ENCODE peak calls at places on chromosomes 16 and 17, in nine cellular contexts. One of them, this sample, is unnamed.
A peak's percentile ranks its signal among the peaks of the same experiment; 100 is the strongest.

GRCh38 chr17:49162866-49163265 is 30.3 kb downstream of the B4GALNT2 start:
- DNase-seq in NCI-H774: no peak
- DNase-seq in AG09319: no peak
- DNase-seq in stimulated activated CD8-positive, alpha-beta memory T cell treated with anti-CD3 and anti-CD28 coated beads, Interleukin-7, amount 100 ng/mL, for 1 hour: no peak
- DNase-seq in fibroblast of mammary gland: no peak
- DNase-seq in endothelial cell: no peak
- DNase-seq in Calu3: no peak
- DNase-seq in NCI-H69: no peak
- DNase-seq in NCI-H510A treated with DMSO at 0.1 percent for 48 hours: no peak
- DNase-seq in this sample: no peak

GRCh38 chr17:77898521-77899434 is 59.7 kb upstream of the TNRC6C start:
- DNase-seq in NCI-H774: no peak
- DNase-seq in AG09319: no peak
- DNase-seq in stimulated activated CD8-positive, alpha-beta memory T cell treated with anti-CD3 and anti-CD28 coated beads, Interleukin-7, amount 100 ng/mL, for 1 hour: no peak
- DNase-seq in fibroblast of mammary gland: no peak
- DNase-seq in endothelial cell: no peak
- DNase-seq in Calu3: no peak
- DNase-seq in NCI-H69: no peak
- DNase-seq in NCI-H510A treated with DMSO at 0.1 percent for 48 hours: no peak
- DNase-seq in this sample: no peak

GRCh38 chr16:19583665-19584300 is 28.3 kb downstream of the VPS35L start:
- DNase-seq in NCI-H774: no peak
- DNase-seq in AG09319: no peak
- DNase-seq in stimulated activated CD8-positive, alpha-beta memory T cell treated with anti-CD3 and anti-CD28 coated beads, Interleukin-7, amount 100 ng/mL, for 1 hour: no peak
- DNase-seq in fibroblast of mammary gland: peak; percentile 56
- DNase-seq in endothelial cell: peak; percentile 20
- DNase-seq in Calu3: peak; percentile 61
- DNase-seq in NCI-H69: peak; percentile 67
- DNase-seq in NCI-H510A treated with DMSO at 0.1 percent for 48 hours: peak; percentile 89
- DNase-seq in this sample: peak; percentile 47

GRCh38 chr17:8016632-8017424 is 14.4 kb downstream of the GUCY2D start:
- DNase-seq in NCI-H774: no peak
- DNase-seq in AG09319: no peak
- DNase-seq in stimulated activated CD8-positive, alpha-beta memory T cell treated with anti-CD3 and anti-CD28 coated beads, Interleukin-7, amount 100 ng/mL, for 1 hour: no peak
- DNase-seq in fibroblast of mammary gland: peak; percentile 46
- DNase-seq in endothelial cell: peak; percentile 64
- DNase-seq in Calu3: peak; percentile 12
- DNase-seq in NCI-H69: peak; percentile 28
- DNase-seq in NCI-H510A treated with DMSO at 0.1 percent for 48 hours: no peak
- DNase-seq in this sample: peak; percentile 41

GRCh38 chr16:51155901-51156810 is 5.1 kb upstream of the SALL1 start:
- DNase-seq in NCI-H774: no peak
- DNase-seq in AG09319: no peak
- DNase-seq in stimulated activated CD8-positive, alpha-beta memory T cell treated with anti-CD3 and anti-CD28 coated beads, Interleukin-7, amount 100 ng/mL, for 1 hour: no peak
- DNase-seq in fibroblast of mammary gland: peak; percentile 41
- DNase-seq in endothelial cell: peak; percentile 31
- DNase-seq in Calu3: no peak
- DNase-seq in NCI-H69: no peak
- DNase-seq in NCI-H510A treated with DMSO at 0.1 percent for 48 hours: no peak
- DNase-seq in this sample: peak; percentile 68

GRCh38 chr17:52024296-52024870 is 134.1 kb downstream of the CA10 start:
- DNase-seq in NCI-H774: peak; percentile 54
- DNase-seq in AG09319: no peak
- DNase-seq in stimulated activated CD8-positive, alpha-beta memory T cell treated with anti-CD3 and anti-CD28 coated beads, Interleukin-7, amount 100 ng/mL, for 1 hour: no peak
- DNase-seq in fibroblast of mammary gland: no peak
- DNase-seq in endothelial cell: no peak
- DNase-seq in Calu3: no peak
- DNase-seq in NCI-H69: peak; percentile 17
- DNase-seq in NCI-H510A treated with DMSO at 0.1 percent for 48 hours: no peak
- DNase-seq in this sample: no peak

GRCh38 chr16:57058291-57058861 is 34.0 kb upstream of the CPNE2 start:
- DNase-seq in NCI-H774: no peak
- DNase-seq in AG09319: no peak
- DNase-seq in stimulated activated CD8-positive, alpha-beta memory T cell treated with anti-CD3 and anti-CD28 coated beads, Interleukin-7, amount 100 ng/mL, for 1 hour: no peak
- DNase-seq in fibroblast of mammary gland: no peak
- DNase-seq in endothelial cell: no peak
- DNase-seq in Calu3: no peak
- DNase-seq in NCI-H69: no peak
- DNase-seq in NCI-H510A treated with DMSO at 0.1 percent for 48 hours: no peak
- DNase-seq in this sample: no peak

GRCh38 chr17:8109669-8110455 is 8.5 kb downstream of the ALOXE3 start:
- DNase-seq in NCI-H774: no peak
- DNase-seq in AG09319: no peak
- DNase-seq in stimulated activated CD8-positive, alpha-beta memory T cell treated with anti-CD3 and anti-CD28 coated beads, Interleukin-7, amount 100 ng/mL, for 1 hour: peak; percentile 55
- DNase-seq in fibroblast of mammary gland: peak; percentile 38
- DNase-seq in endothelial cell: peak; percentile 72
- DNase-seq in Calu3: peak; percentile 82
- DNase-seq in NCI-H69: peak; percentile 70
- DNase-seq in NCI-H510A treated with DMSO at 0.1 percent for 48 hours: peak; percentile 39
- DNase-seq in this sample: peak; percentile 19

GRCh38 chr17:5583426-5584382 is 605 bp downstream of the NLRP1 start:
- DNase-seq in NCI-H774: no peak
- DNase-seq in AG09319: no peak
- DNase-seq in stimulated activated CD8-positive, alpha-beta memory T cell treated with anti-CD3 and anti-CD28 coated beads, Interleukin-7, amount 100 ng/mL, for 1 hour: no peak
- DNase-seq in fibroblast of mammary gland: peak; percentile 40
- DNase-seq in endothelial cell: no peak
- DNase-seq in Calu3: no peak
- DNase-seq in NCI-H69: no peak
- DNase-seq in NCI-H510A treated with DMSO at 0.1 percent for 48 hours: no peak
- DNase-seq in this sample: no peak

GRCh38 chr16:25106567-25107465 is 4.7 kb upstream of the LCMT1 start:
- DNase-seq in NCI-H774: peak; percentile 91
- DNase-seq in AG09319: peak; percentile 56
- DNase-seq in stimulated activated CD8-positive, alpha-beta memory T cell treated with anti-CD3 and anti-CD28 coated beads, Interleukin-7, amount 100 ng/mL, for 1 hour: peak; percentile 53
- DNase-seq in fibroblast of mammary gland: peak; percentile 85
- DNase-seq in endothelial cell: peak; percentile 93
- DNase-seq in Calu3: peak; percentile 94
- DNase-seq in NCI-H69: peak; percentile 90
- DNase-seq in NCI-H510A treated with DMSO at 0.1 percent for 48 hours: peak; percentile 95
- DNase-seq in this sample: peak; percentile 89

GRCh38 chr16:57000271-57001025 is 11.1 kb downstream of the NLRC5 start:
- DNase-seq in NCI-H774: no peak
- DNase-seq in AG09319: peak; percentile 54
- DNase-seq in stimulated activated CD8-positive, alpha-beta memory T cell treated with anti-CD3 and anti-CD28 coated beads, Interleukin-7, amount 100 ng/mL, for 1 hour: peak; percentile 22
- DNase-seq in fibroblast of mammary gland: peak; percentile 98
- DNase-seq in endothelial cell: no peak
- DNase-seq in Calu3: peak; percentile 37
- DNase-seq in NCI-H69: no peak
- DNase-seq in NCI-H510A treated with DMSO at 0.1 percent for 48 hours: no peak
- DNase-seq in this sample: peak; percentile 97

GRCh38 chr17:40027614-40028012 is 12.4 kb downstream of the CSF3 start:
- DNase-seq in NCI-H774: no peak
- DNase-seq in AG09319: no peak
- DNase-seq in stimulated activated CD8-positive, alpha-beta memory T cell treated with anti-CD3 and anti-CD28 coated beads, Interleukin-7, amount 100 ng/mL, for 1 hour: no peak
- DNase-seq in fibroblast of mammary gland: no peak
- DNase-seq in endothelial cell: no peak
- DNase-seq in Calu3: no peak
- DNase-seq in NCI-H69: no peak
- DNase-seq in NCI-H510A treated with DMSO at 0.1 percent for 48 hours: no peak
- DNase-seq in this sample: no peak

GRCh38 chr16:10736926-10737625 is 6.6 kb upstream of the NUBP1 start:
- DNase-seq in NCI-H774: peak; percentile 67
- DNase-seq in AG09319: peak; percentile 37
- DNase-seq in stimulated activated CD8-positive, alpha-beta memory T cell treated with anti-CD3 and anti-CD28 coated beads, Interleukin-7, amount 100 ng/mL, for 1 hour: peak; percentile 49
- DNase-seq in fibroblast of mammary gland: peak; percentile 69
- DNase-seq in endothelial cell: peak; percentile 68
- DNase-seq in Calu3: peak; percentile 79
- DNase-seq in NCI-H69: peak; percentile 65
- DNase-seq in NCI-H510A treated with DMSO at 0.1 percent for 48 hours: peak; percentile 74
- DNase-seq in this sample: peak; percentile 68

GRCh38 chr17:562174-562573 is 152.5 kb downstream of the VPS53 start:
- DNase-seq in NCI-H774: no peak
- DNase-seq in AG09319: no peak
- DNase-seq in stimulated activated CD8-positive, alpha-beta memory T cell treated with anti-CD3 and anti-CD28 coated beads, Interleukin-7, amount 100 ng/mL, for 1 hour: no peak
- DNase-seq in fibroblast of mammary gland: no peak
- DNase-seq in endothelial cell: peak; percentile 45
- DNase-seq in Calu3: no peak
- DNase-seq in NCI-H69: no peak
- DNase-seq in NCI-H510A treated with DMSO at 0.1 percent for 48 hours: no peak
- DNase-seq in this sample: no peak

GRCh38 chr17:73156166-73156840 is 8.5 kb upstream of the SSTR2 start:
- DNase-seq in NCI-H774: peak; percentile 82
- DNase-seq in AG09319: peak; percentile 8
- DNase-seq in stimulated activated CD8-positive, alpha-beta memory T cell treated with anti-CD3 and anti-CD28 coated beads, Interleukin-7, amount 100 ng/mL, for 1 hour: peak; percentile 6
- DNase-seq in fibroblast of mammary gland: peak; percentile 62
- DNase-seq in endothelial cell: peak; percentile 68
- DNase-seq in Calu3: peak; percentile 82
- DNase-seq in NCI-H69: peak; percentile 96
- DNase-seq in NCI-H510A treated with DMSO at 0.1 percent for 48 hours: peak; percentile 81
- DNase-seq in this sample: peak; percentile 65

GRCh38 chr17:75629157-75629556 is 4.1 kb upstream of the SMIM5 start:
- DNase-seq in NCI-H774: no peak
- DNase-seq in AG09319: no peak
- DNase-seq in stimulated activated CD8-positive, alpha-beta memory T cell treated with anti-CD3 and anti-CD28 coated beads, Interleukin-7, amount 100 ng/mL, for 1 hour: no peak
- DNase-seq in fibroblast of mammary gland: no peak
- DNase-seq in endothelial cell: no peak
- DNase-seq in Calu3: no peak
- DNase-seq in NCI-H69: no peak
- DNase-seq in NCI-H510A treated with DMSO at 0.1 percent for 48 hours: no peak
- DNase-seq in this sample: no peak

GRCh38 chr16:50315346-50315997 is 49.1 kb downstream of the ADCY7 start:
- DNase-seq in NCI-H774: no peak
- DNase-seq in AG09319: no peak
- DNase-seq in stimulated activated CD8-positive, alpha-beta memory T cell treated with anti-CD3 and anti-CD28 coated beads, Interleukin-7, amount 100 ng/mL, for 1 hour: no peak
- DNase-seq in fibroblast of mammary gland: no peak
- DNase-seq in endothelial cell: no peak
- DNase-seq in Calu3: no peak
- DNase-seq in NCI-H69: no peak
- DNase-seq in NCI-H510A treated with DMSO at 0.1 percent for 48 hours: no peak
- DNase-seq in this sample: no peak

GRCh38 chr17:71071837-71072236 is 902.5 kb downstream of the KCNJ2 start:
- DNase-seq in NCI-H774: no peak
- DNase-seq in AG09319: peak; percentile 75
- DNase-seq in stimulated activated CD8-positive, alpha-beta memory T cell treated with anti-CD3 and anti-CD28 coated beads, Interleukin-7, amount 100 ng/mL, for 1 hour: no peak
- DNase-seq in fibroblast of mammary gland: peak; percentile 100
- DNase-seq in endothelial cell: no peak
- DNase-seq in Calu3: peak; percentile 80
- DNase-seq in NCI-H69: no peak
- DNase-seq in NCI-H510A treated with DMSO at 0.1 percent for 48 hours: no peak
- DNase-seq in this sample: peak; percentile 99

GRCh38 chr17:79784353-79785016 is 6.5 kb downstream of the CBX2 start:
- DNase-seq in NCI-H774: no peak
- DNase-seq in AG09319: no peak
- DNase-seq in stimulated activated CD8-positive, alpha-beta memory T cell treated with anti-CD3 and anti-CD28 coated beads, Interleukin-7, amount 100 ng/mL, for 1 hour: no peak
- DNase-seq in fibroblast of mammary gland: no peak
- DNase-seq in endothelial cell: no peak
- DNase-seq in Calu3: no peak
- DNase-seq in NCI-H69: no peak
- DNase-seq in NCI-H510A treated with DMSO at 0.1 percent for 48 hours: no peak
- DNase-seq in this sample: no peak

GRCh38 chr16:2473425-2473926 is 1.5 kb upstream of the TBC1D24 start:
- DNase-seq in NCI-H774: no peak
- DNase-seq in AG09319: no peak
- DNase-seq in stimulated activated CD8-positive, alpha-beta memory T cell treated with anti-CD3 and anti-CD28 coated beads, Interleukin-7, amount 100 ng/mL, for 1 hour: no peak
- DNase-seq in fibroblast of mammary gland: no peak
- DNase-seq in endothelial cell: no peak
- DNase-seq in Calu3: no peak
- DNase-seq in NCI-H69: peak; percentile 83
- DNase-seq in NCI-H510A treated with DMSO at 0.1 percent for 48 hours: no peak
- DNase-seq in this sample: peak; percentile 43

GRCh38 chr17:69609495-69610315 is 195.2 kb downstream of the MAP2K6 start:
- DNase-seq in NCI-H774: no peak
- DNase-seq in AG09319: no peak
- DNase-seq in stimulated activated CD8-positive, alpha-beta memory T cell treated with anti-CD3 and anti-CD28 coated beads, Interleukin-7, amount 100 ng/mL, for 1 hour: no peak
- DNase-seq in fibroblast of mammary gland: peak; percentile 45
- DNase-seq in endothelial cell: peak; percentile 34
- DNase-seq in Calu3: peak; percentile 7
- DNase-seq in NCI-H69: peak; percentile 34
- DNase-seq in NCI-H510A treated with DMSO at 0.1 percent for 48 hours: no peak
- DNase-seq in this sample: peak; percentile 39

GRCh38 chr17:40679523-40679907 is 14.5 kb upstream of the KRT222 start:
- DNase-seq in NCI-H774: no peak
- DNase-seq in AG09319: no peak
- DNase-seq in stimulated activated CD8-positive, alpha-beta memory T cell treated with anti-CD3 and anti-CD28 coated beads, Interleukin-7, amount 100 ng/mL, for 1 hour: no peak
- DNase-seq in fibroblast of mammary gland: no peak
- DNase-seq in endothelial cell: no peak
- DNase-seq in Calu3: no peak
- DNase-seq in NCI-H69: no peak
- DNase-seq in NCI-H510A treated with DMSO at 0.1 percent for 48 hours: no peak
- DNase-seq in this sample: no peak

GRCh38 chr17:76452102-76452645 is 778 bp downstream of the UBE2O start:
- DNase-seq in NCI-H774: no peak
- DNase-seq in AG09319: no peak
- DNase-seq in stimulated activated CD8-positive, alpha-beta memory T cell treated with anti-CD3 and anti-CD28 coated beads, Interleukin-7, amount 100 ng/mL, for 1 hour: no peak
- DNase-seq in fibroblast of mammary gland: no peak
- DNase-seq in endothelial cell: peak; percentile 47
- DNase-seq in Calu3: no peak
- DNase-seq in NCI-H69: peak; percentile 52
- DNase-seq in NCI-H510A treated with DMSO at 0.1 percent for 48 hours: no peak
- DNase-seq in this sample: no peak

GRCh38 chr16:11576427-11577289 is 10.1 kb downstream of the LITAF start:
- DNase-seq in NCI-H774: no peak
- DNase-seq in AG09319: no peak
- DNase-seq in stimulated activated CD8-positive, alpha-beta memory T cell treated with anti-CD3 and anti-CD28 coated beads, Interleukin-7, amount 100 ng/mL, for 1 hour: no peak
- DNase-seq in fibroblast of mammary gland: no peak
- DNase-seq in endothelial cell: no peak
- DNase-seq in Calu3: no peak
- DNase-seq in NCI-H69: peak; percentile 89
- DNase-seq in NCI-H510A treated with DMSO at 0.1 percent for 48 hours: peak; percentile 33
- DNase-seq in this sample: peak; percentile 32

GRCh38 chr17:4406386-4406785 is 27.4 kb upstream of the SPNS3 start:
- DNase-seq in NCI-H774: no peak
- DNase-seq in AG09319: no peak
- DNase-seq in stimulated activated CD8-positive, alpha-beta memory T cell treated with anti-CD3 and anti-CD28 coated beads, Interleukin-7, amount 100 ng/mL, for 1 hour: no peak
- DNase-seq in fibroblast of mammary gland: no peak
- DNase-seq in endothelial cell: no peak
- DNase-seq in Calu3: no peak
- DNase-seq in NCI-H69: no peak
- DNase-seq in NCI-H510A treated with DMSO at 0.1 percent for 48 hours: no peak
- DNase-seq in this sample: no peak

GRCh38 chr16:787978-788398 is at the start of gene RPUSD1:
- DNase-seq in NCI-H774: no peak
- DNase-seq in AG09319: no peak
- DNase-seq in stimulated activated CD8-positive, alpha-beta memory T cell treated with anti-CD3 and anti-CD28 coated beads, Interleukin-7, amount 100 ng/mL, for 1 hour: no peak
- DNase-seq in fibroblast of mammary gland: no peak
- DNase-seq in endothelial cell: no peak
- DNase-seq in Calu3: no peak
- DNase-seq in NCI-H69: peak; percentile 58
- DNase-seq in NCI-H510A treated with DMSO at 0.1 percent for 48 hours: no peak
- DNase-seq in this sample: no peak

GRCh38 chr17:41486809-41487530 is 2.7 kb downstream of the KRT36 start:
- DNase-seq in NCI-H774: no peak
- DNase-seq in AG09319: no peak
- DNase-seq in stimulated activated CD8-positive, alpha-beta memory T cell treated with anti-CD3 and anti-CD28 coated beads, Interleukin-7, amount 100 ng/mL, for 1 hour: no peak
- DNase-seq in fibroblast of mammary gland: no peak
- DNase-seq in endothelial cell: peak; percentile 69
- DNase-seq in Calu3: peak; percentile 46
- DNase-seq in NCI-H69: peak; percentile 26
- DNase-seq in NCI-H510A treated with DMSO at 0.1 percent for 48 hours: no peak
- DNase-seq in this sample: no peak

GRCh38 chr17:80948961-80949450 is 42.6 kb upstream of the CHMP6 start:
- DNase-seq in NCI-H774: no peak
- DNase-seq in AG09319: no peak
- DNase-seq in stimulated activated CD8-positive, alpha-beta memory T cell treated with anti-CD3 and anti-CD28 coated beads, Interleukin-7, amount 100 ng/mL, for 1 hour: no peak
- DNase-seq in fibroblast of mammary gland: no peak
- DNase-seq in endothelial cell: no peak
- DNase-seq in Calu3: no peak
- DNase-seq in NCI-H69: no peak
- DNase-seq in NCI-H510A treated with DMSO at 0.1 percent for 48 hours: no peak
- DNase-seq in this sample: no peak

GRCh38 chr17:82497483-82498405 is 21.8 kb upstream of the FOXK2 start:
- DNase-seq in NCI-H774: peak; percentile 67
- DNase-seq in AG09319: no peak
- DNase-seq in stimulated activated CD8-positive, alpha-beta memory T cell treated with anti-CD3 and anti-CD28 coated beads, Interleukin-7, amount 100 ng/mL, for 1 hour: no peak
- DNase-seq in fibroblast of mammary gland: peak; percentile 72
- DNase-seq in endothelial cell: peak; percentile 31
- DNase-seq in Calu3: no peak
- DNase-seq in NCI-H69: peak; percentile 92
- DNase-seq in NCI-H510A treated with DMSO at 0.1 percent for 48 hours: no peak
- DNase-seq in this sample: peak; percentile 39

GRCh38 chr17:42337442-42337841 is 49.1 kb downstream of the STAT5A start:
- DNase-seq in NCI-H774: no peak
- DNase-seq in AG09319: peak; percentile 90
- DNase-seq in stimulated activated CD8-positive, alpha-beta memory T cell treated with anti-CD3 and anti-CD28 coated beads, Interleukin-7, amount 100 ng/mL, for 1 hour: no peak
- DNase-seq in fibroblast of mammary gland: peak; percentile 79
- DNase-seq in endothelial cell: no peak
- DNase-seq in Calu3: no peak
- DNase-seq in NCI-H69: no peak
- DNase-seq in NCI-H510A treated with DMSO at 0.1 percent for 48 hours: no peak
- DNase-seq in this sample: no peak

This sample was measured in M059J.